ENCODE peak calls at places on chromosomes 3 and 15, in six cellular contexts. U is CD4-positive, CD25-positive, alpha-beta regulatory T cell; N is foreskin keratinocyte; J is HCT116; B is A549; F is left lung. Z is an unnamed sample.

GRCh38 chr3:139674585-139675260 is 3.0 kb downstream of the NMNAT3 start:
- DNase-seq in U (no peak), N (peak; percentile 64), J (no peak), B (no peak), F (no peak), Z (no peak)

GRCh38 chr15:72141171-72142084 is 23.2 kb downstream of the SENP8 start:
- DNase-seq in U (no peak), N (no peak), J (no peak), B (no peak), F (no peak), Z (no peak)

GRCh38 chr15:99929266-99929665 is 196.0 kb upstream of the LYSMD4 start:
- DNase-seq in U (no peak), N (no peak), J (no peak), B (no peak), F (no peak), Z (no peak)

GRCh38 chr3:195543642-195544536 is 764 bp upstream of the PPP1R2 start:
- DNase-seq in U (no peak), N (no peak), J (no peak), B (no peak), F (no peak), Z (no peak)

GRCh38 chr3:52480768-52481715 is 14.1 kb upstream of the STAB1 start:
- DNase-seq in U (no peak), N (no peak), J (no peak), B (no peak), F (no peak), Z (peak; percentile 48)

GRCh38 chr3:136186330-136186729 is 9.8 kb downstream of the MSL2 start:
- DNase-seq in U (no peak), N (no peak), J (no peak), B (no peak), F (peak; percentile 51), Z (no peak)

GRCh38 chr3:10396931-10397330 is 76.0 kb upstream of the SEC13 start:
- DNase-seq in U (no peak), N (no peak), J (no peak), B (no peak), F (no peak), Z (peak; percentile 35)

GRCh38 chr3:100634493-100635272 is 25.3 kb downstream of the ADGRG7 start:
- DNase-seq in U (no peak), N (no peak), J (peak; percentile 31), B (peak; percentile 63), F (no peak), Z (no peak)

GRCh38 chr15:45242289-45242688 is 9.7 kb upstream of the SLC28A2 start:
- DNase-seq in U (no peak), N (no peak), J (no peak), B (peak; percentile 16), F (no peak), Z (no peak)

GRCh38 chr3:47376393-47376792 is 4.4 kb upstream of the PTPN23 start:
- DNase-seq in U (no peak), N (no peak), J (no peak), B (no peak), F (no peak), Z (no peak)

GRCh38 chr3:67030785-67031740 is 33.0 kb downstream of the KBTBD8 start:
- DNase-seq in U (no peak), N (no peak), J (no peak), B (no peak), F (no peak), Z (no peak)

GRCh38 chr3:153442799-153443487 is 280.9 kb downstream of the RAP2B start:
- DNase-seq in U (no peak), N (no peak), J (no peak), B (no peak), F (no peak), Z (no peak)

GRCh38 chr3:182673336-182673735 is 120.0 kb upstream of the ATP11B start:
- DNase-seq in U (no peak), N (no peak), J (no peak), B (no peak), F (no peak), Z (no peak)

GRCh38 chr3:13811614-13812013 is 68.3 kb downstream of the WNT7A start:
- DNase-seq in U (no peak), N (no peak), J (no peak), B (no peak), F (no peak), Z (no peak)

GRCh38 chr3:184540777-184541681 is 20.6 kb upstream of the EPHB3 start:
- DNase-seq in U (peak; percentile 51), N (peak; percentile 28), J (peak; percentile 86), B (peak; percentile 64), F (peak; percentile 77), Z (peak; percentile 37)

GRCh38 chr3:174883881-174884675 is 24.9 kb downstream of the NAALADL2 start:
- DNase-seq in U (no peak), N (no peak), J (no peak), B (no peak), F (no peak), Z (no peak)

GRCh38 chr3:150454085-150454484 is 46.0 kb downstream of the TSC22D2 start:
- DNase-seq in U (no peak), N (no peak), J (no peak), B (no peak), F (no peak), Z (no peak)

GRCh38 chr3:4313606-4314308 is 10.6 kb downstream of the SETMAR start:
- DNase-seq in U (no peak), N (no peak), J (no peak), B (peak; percentile 4), F (no peak), Z (no peak)

GRCh38 chr15:25892126-25892525 is 29.0 kb upstream of the ATP10A start:
- DNase-seq in U (no peak), N (no peak), J (no peak), B (no peak), F (no peak), Z (no peak)

GRCh38 chr3:195204360-195205166 is 66.4 kb downstream of the XXYLT1 start:
- DNase-seq in U (no peak), N (no peak), J (no peak), B (no peak), F (no peak), Z (peak; percentile 65)

DNA sequence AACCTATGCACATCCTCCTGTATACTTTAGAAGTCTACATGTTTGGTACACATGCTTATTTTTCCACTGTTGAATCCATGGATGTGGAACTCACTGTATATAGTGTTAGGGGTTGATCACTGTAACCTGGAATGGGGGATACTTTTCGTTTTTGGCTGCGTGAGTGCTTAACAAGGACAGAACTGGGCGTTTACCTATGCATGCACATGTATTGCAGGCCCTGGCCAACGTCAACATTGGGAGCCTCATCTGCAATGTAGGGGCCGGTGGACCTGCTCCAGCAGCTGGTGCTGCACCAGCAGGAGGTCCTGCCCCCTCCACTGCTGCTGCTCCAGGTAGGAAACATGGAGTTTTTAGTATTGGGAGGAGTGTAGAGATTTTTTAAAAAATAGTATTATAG is 2.3 kb downstream of the RPLP1 start:
- DNase-seq in U (no peak), N (no peak), J (no peak), B (no peak), F (no peak), Z (no peak)
- H3K27ac ChIP-seq in U (peak overlapping the region; percentile 90), N (no peak overlapping the region), J (peak overlapping the region; percentile 83), B (peak overlapping the region; percentile 90), F (no peak overlapping the region), Z (peak overlapping the region; percentile 98)

DNA sequence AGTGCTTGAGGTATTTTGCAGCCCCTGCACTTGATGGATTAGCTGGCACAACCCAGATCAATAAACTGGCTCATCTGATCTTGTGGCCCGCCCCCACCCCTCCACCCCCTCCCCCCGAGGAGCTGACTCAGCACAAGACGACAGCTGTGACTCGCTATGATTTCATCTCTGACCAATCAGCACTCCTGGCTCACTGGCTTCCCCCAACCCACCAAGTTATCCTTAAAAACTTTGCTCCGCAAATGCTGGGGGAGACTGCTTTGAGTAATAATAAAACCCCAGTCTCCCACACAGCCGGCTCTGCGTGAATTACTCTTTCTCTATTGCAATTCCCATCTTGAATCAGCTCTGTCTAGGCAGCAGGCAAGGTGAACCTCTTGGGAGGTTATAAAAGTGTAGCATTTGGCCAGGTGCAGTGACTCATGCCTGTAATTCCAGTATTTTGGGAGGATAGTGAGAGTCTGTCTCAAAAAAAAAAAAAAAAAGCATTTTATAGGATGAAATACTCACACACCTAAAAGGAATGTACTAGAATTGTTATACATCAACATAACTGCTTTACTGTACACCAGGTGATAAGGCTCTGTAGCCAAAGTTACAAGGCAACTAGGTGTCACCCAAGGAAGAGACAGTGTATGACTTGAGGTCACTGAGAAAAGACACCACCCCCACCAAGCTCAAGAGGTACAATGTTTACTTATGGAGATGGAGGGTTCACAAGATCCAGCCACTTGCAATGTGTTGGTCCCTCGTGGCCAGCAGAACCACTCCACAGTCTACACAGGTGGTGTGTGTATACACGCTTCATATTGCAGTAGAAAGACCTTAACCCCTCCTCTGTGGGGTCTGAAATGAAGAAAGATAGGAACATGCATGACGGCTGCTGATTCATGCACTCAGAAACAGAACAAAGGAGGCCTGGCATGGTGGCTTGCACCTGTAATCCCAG is 8.6 kb downstream of the ZNF445 start:
- DNase-seq in U (no peak), N (peak; percentile 89), J (peak; percentile 22), B (no peak), F (no peak), Z (no peak)
- H3K27ac ChIP-seq in U (no peak overlapping the region), N (peak overlapping the region; percentile 40), J (peak overlapping the region; percentile 27), B (no peak overlapping the region), F (no peak overlapping the region), Z (no peak overlapping the region)

GRCh38 chr3:134364936-134365765 is 9.1 kb downstream of the AMOTL2 start:
- DNase-seq in U (no peak), N (no peak), J (no peak), B (no peak), F (no peak), Z (no peak)
- H3K27ac ChIP-seq in U (no peak overlapping the region), N (no peak overlapping the region), J (peak overlapping the region; percentile 78), B (peak overlapping the region; percentile 100), F (peak overlapping the region; percentile 72), Z (peak overlapping the region; percentile 78)

GRCh38 chr3:134922866-134923265 is 127.8 kb downstream of the EPHB1 start:
- DNase-seq in U (no peak), N (no peak), J (no peak), B (no peak), F (no peak), Z (no peak)
- H3K27ac ChIP-seq in U (no peak overlapping the region), N (no peak overlapping the region), J (no peak overlapping the region), B (no peak overlapping the region), F (no peak overlapping the region), Z (no peak overlapping the region)

DNA sequence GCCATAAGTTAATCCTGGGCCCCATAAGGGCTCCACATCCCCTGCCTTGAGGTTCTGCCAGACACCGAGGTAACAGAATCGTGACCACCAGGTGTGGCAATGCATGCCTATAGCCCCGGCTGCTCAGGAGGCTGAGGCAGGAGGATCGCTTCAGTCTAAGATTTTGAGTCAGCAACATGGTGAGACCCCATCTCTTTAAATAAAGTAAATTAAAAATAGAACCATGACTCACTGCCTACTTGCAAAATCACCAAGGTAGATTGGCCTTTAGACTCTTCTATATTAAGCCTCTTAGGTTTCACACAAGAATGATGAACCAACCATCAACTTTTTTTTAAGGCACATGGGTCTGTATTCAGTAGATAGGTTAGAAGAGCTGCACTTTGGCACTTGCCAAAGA is 9.7 kb downstream of the WDR5B start:
- DNase-seq in U (no peak), N (no peak), J (no peak), B (no peak), F (no peak), Z (no peak)
- H3K27ac ChIP-seq in U (no peak overlapping the region), N (no peak overlapping the region), J (no peak overlapping the region), B (no peak overlapping the region), F (no peak overlapping the region), Z (peak overlapping the region; percentile 93)

GRCh38 chr3:39082652-39083313 is 24.6 kb downstream of the GORASP1 start:
- DNase-seq in U (no peak), N (no peak), J (no peak), B (no peak), F (no peak), Z (no peak)
- H3K27ac ChIP-seq in U (no peak overlapping the region), N (no peak overlapping the region), J (no peak overlapping the region), B (no peak overlapping the region), F (no peak overlapping the region), Z (no peak overlapping the region)

Z was measured in psoas muscle.